ENCODE peak calls at places on chromosomes 2 and 18, in six cellular contexts. F, K, G, M, O and A are unnamed samples. For H3K27me3, the result is how much of the 10 kb centered on the place peaks cover.

GRCh38 chr2:55161295-55162210 is 70.5 kb downstream of the CLHC1 start:
- DNase-seq in M (no peak), F (no peak), O (no peak), G (no peak), K (no peak), A (peak)

GRCh38 chr2:237222683-237223082 is 137.0 kb downstream of the COPS8 start:
- DNase-seq in K (no peak), G (no peak), F (no peak), M (no peak), O (no peak), A (no peak)

GRCh38 chr2:34102359-34102758 is 503.3 kb upstream of the FAM98A start:
- DNase-seq in M (no peak), F (no peak), G (no peak), O (no peak), K (no peak), A (no peak)

GRCh38 chr2:131056204-131056975 is 36.9 kb downstream of the FAM168B start:
- DNase-seq in K (no peak), F (no peak), G (no peak), M (no peak), O (no peak), A (no peak)

GRCh38 chr2:11753886-11754704 is 7.7 kb downstream of the LPIN1 start:
- DNase-seq in F (no peak), O (peak), K (peak), G (peak), M (no peak), A (no peak)

GRCh38 chr2:191376981-191377629 is 131.9 kb downstream of the MYO1B start:
- DNase-seq in F (peak), K (peak), G (no peak), M (no peak), O (peak), A (peak)

GRCh38 chr18:48896875-48897511 is 53.8 kb downstream of the SMAD7 start:
- DNase-seq in O (peak), F (peak), K (peak), M (no peak), G (no peak), A (peak)

GRCh38 chr2:204795156-204795555 is 249.9 kb downstream of the PARD3B start:
- DNase-seq in F (no peak), G (no peak), M (no peak), O (no peak), K (no peak), A (no peak)

GRCh38 chr2:109677815-109678580 is 63.8 kb downstream of the SOWAHC start:
- DNase-seq in K (no peak), O (no peak), G (no peak), M (no peak), F (no peak), A (no peak)
- H3K4me3 ChIP-seq in K (no peak), O (no peak), G (no peak), M (no peak), F (no peak), A (no peak)

GRCh38 chr2:218851286-218851685 is 8.3 kb upstream of the WNT6 start:
- DNase-seq in M (no peak), O (no peak), K (no peak), F (no peak), G (no peak), A (no peak)

GRCh38 chr2:218852911-218853667 is 6.5 kb upstream of the WNT6 start:
- DNase-seq in K (peak), F (peak), O (no peak), G (peak), M (peak), A (peak)

GRCh38 chr2:218854860-218855259 is 4.7 kb upstream of the WNT6 start:
- DNase-seq in M (no peak), G (no peak), F (no peak), O (no peak), K (no peak), A (no peak)

GRCh38 chr2:218855305-218856167 is 4.1 kb upstream of the WNT6 start:
- DNase-seq in G (peak), O (no peak), F (no peak), K (no peak), M (no peak), A (no peak)

DNA sequence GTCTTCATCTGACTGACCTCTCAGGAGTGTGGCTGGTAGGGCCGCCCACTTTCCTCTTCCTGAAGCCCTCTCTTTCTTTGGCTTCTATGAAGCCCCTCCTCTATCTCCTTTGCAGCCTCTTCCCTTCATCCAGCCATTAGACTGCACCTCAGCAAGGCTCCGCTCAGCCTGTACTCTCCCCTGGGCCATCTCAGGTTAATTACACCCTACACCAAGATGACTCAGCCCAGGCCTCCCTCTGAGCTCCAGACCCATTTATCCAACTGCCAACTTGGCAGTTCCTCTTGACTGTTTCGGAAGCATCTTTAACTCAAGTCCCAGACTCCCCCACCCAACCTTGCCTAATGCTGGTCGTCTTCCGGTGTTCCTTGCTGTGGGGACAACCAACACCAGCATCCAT is 5.8 kb upstream of the WNT6 start:
- DNase-seq in O (no peak), F (no peak), M (no peak), K (peak), G (no peak), A (peak)
- TF ChIP-seq GABPA in O (no peak), F (no peak), M (no peak), K (no peak), G (no peak), A (no peak)

GRCh38 chr18:79792096-79792987 is 5.4 kb upstream of the KCNG2 start:
- DNase-seq in G (no peak), F (no peak), K (no peak), M (no peak), O (no peak), A (peak)

GRCh38 chr18:79795446-79795845 is 2.3 kb upstream of the KCNG2 start:
- DNase-seq in G (no peak), F (peak), O (no peak), M (no peak), K (no peak), A (no peak)

GRCh38 chr18:79791141-79791972 is 6.4 kb upstream of the KCNG2 start:
- DNase-seq in K (no peak), M (no peak), G (no peak), F (peak), O (no peak), A (peak)

GRCh38 chr18:79794851-79795250 is 2.9 kb upstream of the KCNG2 start:
- DNase-seq in O (no peak), M (no peak), F (no peak), K (no peak), G (no peak), A (no peak)

DNA sequence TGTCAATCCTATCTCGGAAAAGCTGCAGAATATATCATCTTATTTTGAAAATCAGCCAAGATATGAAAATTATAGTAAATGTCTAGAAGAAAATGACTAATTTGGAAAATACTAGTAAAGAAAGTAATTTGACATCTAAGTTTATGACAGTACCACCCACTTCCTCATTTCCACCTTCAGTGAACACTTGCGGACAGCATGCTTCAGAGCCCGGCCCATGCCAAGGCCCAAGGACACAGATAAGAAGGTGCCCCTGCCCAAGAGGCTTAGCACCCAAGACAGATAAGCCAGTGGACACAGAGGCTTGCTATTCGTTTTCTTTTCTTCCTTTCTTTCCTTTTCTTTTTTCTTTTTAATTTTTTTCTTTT is 4.8 kb upstream of the KCNG2 start:
- DNase-seq in G (no peak), K (no peak), M (no peak), F (no peak), O (no peak), A (peak)
- H3K27me3 ChIP-seq in G (half or more), K (under half), M (under half), F (under half), O (under half), A (under half)

GRCh38 chr18:46755315-46756171 is 1.3 kb downstream of the ST8SIA5 start:
- DNase-seq in O (no peak), G (peak), K (no peak), F (no peak), M (no peak), A (no peak)
- H3K4me3 ChIP-seq in O (no peak), G (no peak), K (no peak), F (no peak), M (peak), A (peak)

DNA sequence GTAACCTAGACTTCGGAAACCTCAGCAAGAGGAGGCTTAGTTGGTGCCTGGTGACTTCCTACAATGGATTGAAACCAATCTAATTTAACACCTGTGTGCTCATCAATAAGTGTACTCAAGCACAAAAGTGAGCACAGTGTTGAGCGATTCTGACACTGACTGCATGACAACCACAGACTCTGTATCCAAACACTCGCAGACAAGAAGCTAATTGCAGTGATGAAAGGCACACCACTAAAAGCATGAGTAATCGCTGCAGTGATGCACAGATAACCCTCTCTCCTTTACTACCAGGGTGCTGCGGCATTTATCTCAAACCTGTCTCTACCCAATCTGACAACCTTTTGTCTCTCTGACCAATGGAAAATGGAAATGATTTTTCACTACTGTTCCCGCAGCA is 168.1 kb downstream of the AFF3 start:
- DNase-seq in O (no peak), G (peak), K (no peak), F (no peak), M (no peak), A (no peak)
- TF ChIP-seq GABPA in O (no peak), G (no peak), K (no peak), F (no peak), M (no peak), A (no peak)

DNA sequence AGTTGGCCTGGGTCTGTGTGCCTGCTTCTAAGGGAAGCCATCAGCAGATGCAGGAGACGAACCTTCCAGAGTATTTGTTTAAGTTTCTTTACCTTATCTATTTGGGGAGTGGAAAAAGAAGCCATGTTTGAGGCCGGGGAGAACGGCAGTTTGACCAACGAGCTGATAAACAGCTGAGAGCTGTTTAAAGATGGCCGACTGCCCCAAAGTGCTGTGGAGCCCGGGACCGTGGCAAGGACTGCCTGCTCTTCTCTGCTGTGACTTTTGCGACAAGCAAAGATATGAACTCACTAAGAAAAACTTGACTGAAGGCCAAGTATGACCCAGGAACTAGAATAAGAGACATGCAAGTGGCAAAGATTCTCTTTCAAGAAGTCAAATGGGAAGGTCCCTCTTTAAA is 326.8 kb downstream of the ZNF516 start:
- DNase-seq in O (no peak), F (no peak), G (no peak), M (no peak), K (no peak), A (no peak)
- H3K27me3 ChIP-seq in O (under half), F (under half), G (under half), M (under half), K (under half), A (under half)

GRCh38 chr2:206572725-206573124 is 69.6 kb upstream of the FAM237A start:
- DNase-seq in O (no peak), K (no peak), F (no peak), M (no peak), G (no peak), A (no peak)
- H3K4me3 ChIP-seq in O (no peak), K (no peak), F (no peak), M (no peak), G (no peak), A (no peak)